ENCODE peak calls at places on chromosomes 12 and 14, in nine cellular contexts. G is DND-41, U is endothelial cell, A is mesothelial cell of epicardium, B is stomach, Q is tibial artery, M is adrenal gland, P is fibroblast of villous mesenchyme, V is neural progenitor cell. T is an unnamed sample.

GRCh38 chr14:67602995-67603545 is 3.0 kb upstream of the PIGH start:
- DNase-seq in V (no peak), Q (no peak), M (no peak), G (no peak), P (peak; percentile 14), B (no peak), U (no peak), A (no peak), T (no peak)

GRCh38 chr12:45131506-45131905 is 80.6 kb upstream of the DBX2 start:
- DNase-seq in B (no peak), U (no peak), M (no peak), P (no peak), Q (no peak), G (no peak), V (no peak), A (no peak), T (peak; percentile 8)

GRCh38 chr14:68789798-68790655 is 2.8 kb downstream of the ZFP36L1 start:
- DNase-seq in M (peak; percentile 35), U (no peak), A (no peak), V (peak; percentile 26), Q (no peak), G (no peak), B (peak; percentile 40), P (peak; percentile 52), T (peak; percentile 24)

GRCh38 chr12:59895161-59895785 is 299.4 kb downstream of the SLC16A7 start:
- DNase-seq in B (no peak), U (no peak), V (no peak), Q (no peak), A (no peak), G (no peak), P (no peak), M (no peak), T (no peak)

GRCh38 chr12:101875112-101875961 is 2.0 kb upstream of the DRAM1 start:
- DNase-seq in M (no peak), A (no peak), B (no peak), Q (no peak), V (no peak), G (no peak), U (no peak), P (peak; percentile 43), T (no peak)

GRCh38 chr14:77076118-77076631 is 21.9 kb upstream of the CIPC start:
- DNase-seq in U (peak; percentile 69), Q (peak; percentile 88), M (peak; percentile 72), V (peak; percentile 52), A (no peak), B (peak; percentile 58), P (peak; percentile 95), G (no peak), T (no peak)

GRCh38 chr12:94235894-94236293 is 87.5 kb downstream of the PLXNC1 start:
- DNase-seq in U (no peak), M (no peak), G (no peak), P (no peak), A (no peak), Q (no peak), V (no peak), B (no peak), T (no peak)

GRCh38 chr12:10553148-10553547 is 47.5 kb downstream of the EIF2S3B start:
- DNase-seq in A (no peak), P (no peak), V (no peak), G (no peak), M (no peak), U (no peak), B (no peak), Q (no peak), T (no peak)

GRCh38 chr12:109461846-109462766 is 15.0 kb downstream of the KCTD10 start:
- DNase-seq in B (peak; percentile 52), V (peak; percentile 16), G (no peak), P (peak; percentile 98), Q (peak; percentile 94), U (peak; percentile 51), M (peak; percentile 87), A (peak; percentile 49), T (peak; percentile 54)

GRCh38 chr14:76463105-76463504 is 87.2 kb downstream of the ESRRB start:
- DNase-seq in B (no peak), M (no peak), Q (no peak), V (no peak), G (no peak), A (no peak), P (peak; percentile 3), U (no peak), T (no peak)

GRCh38 chr14:68544150-68544892 is 248.5 kb downstream of the ZFP36L1 start:
- DNase-seq in A (no peak), U (no peak), M (peak; percentile 69), P (peak; percentile 95), B (peak; percentile 72), G (no peak), Q (peak; percentile 92), V (no peak), T (no peak)

GRCh38 chr12:96617178-96617577 is 127.8 kb downstream of the CFAP54 start:
- DNase-seq in M (no peak), V (no peak), P (no peak), Q (no peak), B (no peak), U (no peak), A (no peak), G (no peak), T (no peak)
- TF ChIP-seq CTCF in M (no peak), V (peak; percentile 41), P (peak; percentile 30), Q (no peak), B (no peak), U (no peak), A (peak; percentile 34), G (peak; percentile 44), T (no peak)

GRCh38 chr14:38389666-38390065 is 133.8 kb upstream of the CLEC14A start:
- DNase-seq in U (no peak), B (no peak), G (no peak), Q (no peak), P (peak; percentile 41), A (no peak), V (no peak), M (no peak), T (no peak)
- TF ChIP-seq CTCF in U (no peak), B (no peak), G (no peak), Q (no peak), P (no peak), A (no peak), V (no peak), M (no peak), T (no peak)

GRCh38 chr12:40971911-40972310 is 216.2 kb upstream of the PDZRN4 start:
- DNase-seq in V (no peak), M (no peak), P (no peak), U (no peak), B (no peak), G (no peak), Q (no peak), A (no peak), T (no peak)

GRCh38 chr12:40969796-40970195 is 218.3 kb upstream of the PDZRN4 start:
- DNase-seq in G (no peak), M (no peak), V (peak; percentile 8), Q (no peak), U (no peak), P (no peak), A (no peak), B (no peak), T (no peak)

DNA sequence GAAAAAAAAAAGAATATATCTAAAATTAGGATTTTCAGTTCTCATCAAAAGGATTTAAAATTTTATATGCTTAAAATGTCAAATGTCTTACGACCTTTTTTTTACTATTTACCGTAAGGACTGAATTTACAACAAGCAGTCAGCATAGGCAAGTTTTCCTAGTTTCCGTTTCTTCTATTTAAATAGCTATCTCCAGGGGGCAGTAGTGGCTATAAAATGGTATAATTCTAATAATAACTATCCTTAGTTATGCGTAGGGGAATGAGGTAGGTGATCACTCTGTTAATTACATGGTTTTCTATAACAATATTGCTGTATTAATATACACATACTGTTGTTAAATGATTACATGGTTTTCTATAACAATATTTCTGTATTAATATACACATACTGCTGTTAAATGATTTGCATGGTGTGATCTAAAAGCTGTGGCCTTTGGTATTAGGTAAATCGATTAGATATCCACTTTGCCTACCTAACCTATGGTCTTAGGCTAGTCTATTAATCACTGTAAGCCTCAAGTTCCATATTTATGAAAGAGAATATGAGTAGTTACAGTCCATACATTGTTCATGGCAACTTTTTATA is 217.7 kb upstream of the PDZRN4 start:
- DNase-seq in M (no peak), A (no peak), G (no peak), U (no peak), V (peak; percentile 26), P (no peak), B (no peak), Q (no peak), T (no peak)
- TF ChIP-seq CTCF in M (no peak), A (no peak), G (peak; percentile 22), U (peak; percentile 47), V (peak; percentile 51), P (no peak), B (no peak), Q (no peak), T (no peak)

GRCh38 chr12:13195244-13195643 is 1.3 kb upstream of the EMP1 start:
- DNase-seq in M (no peak), V (no peak), Q (no peak), A (no peak), P (no peak), B (no peak), G (no peak), U (no peak), T (no peak)

GRCh38 chr12:13192719-13193118 is 3.8 kb upstream of the EMP1 start:
- DNase-seq in V (no peak), G (no peak), Q (no peak), A (no peak), U (no peak), M (no peak), B (no peak), P (no peak), T (no peak)

GRCh38 chr12:13194462-13195110 is 1.9 kb upstream of the EMP1 start:
- DNase-seq in U (no peak), M (no peak), G (no peak), P (peak; percentile 92), V (no peak), Q (no peak), B (no peak), A (no peak), T (no peak)

GRCh38 chr12:13195848-13196301 is 651 bp upstream of the EMP1 start:
- DNase-seq in U (no peak), M (no peak), G (no peak), V (no peak), B (no peak), P (peak; percentile 55), Q (no peak), A (no peak), T (no peak)

DNA sequence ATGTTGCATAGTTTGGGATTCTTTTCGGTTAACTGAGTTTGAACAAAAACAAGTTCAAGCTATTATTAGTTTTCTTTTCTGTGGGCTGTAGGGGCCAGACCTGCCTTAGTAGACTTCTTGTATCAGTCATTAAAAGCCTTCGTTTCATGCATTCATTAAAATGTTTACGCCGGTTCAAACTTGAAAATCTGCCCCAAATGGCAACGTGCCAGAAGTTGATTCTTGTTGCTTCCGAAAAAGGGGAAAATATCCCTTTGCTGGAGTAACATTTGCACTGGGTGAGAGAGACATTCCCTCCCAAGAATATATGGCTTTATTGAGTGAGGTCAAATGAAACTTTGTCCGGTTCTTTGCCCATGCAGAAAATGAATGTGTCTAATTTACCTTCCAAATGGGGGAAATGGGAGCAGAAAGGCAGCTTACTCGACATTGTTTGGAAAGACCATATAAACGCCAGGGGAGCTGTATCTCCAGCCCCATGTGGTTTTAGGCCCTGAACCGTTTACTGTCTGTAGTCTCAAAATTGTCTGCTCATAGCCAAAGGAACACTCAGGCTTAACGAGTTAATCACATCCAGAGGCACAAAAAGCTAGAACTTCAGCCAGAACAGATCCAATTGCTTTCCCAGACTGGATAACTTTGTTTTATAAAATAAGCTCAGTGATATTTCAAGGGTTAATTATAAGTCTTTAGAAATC is 3.0 kb upstream of the EMP1 start:
- DNase-seq in B (no peak), P (no peak), V (no peak), G (no peak), A (no peak), M (no peak), Q (no peak), U (no peak), T (no peak)
- TF ChIP-seq CTCF in B (no peak), P (no peak), V (no peak), G (no peak), A (no peak), M (no peak), Q (no peak), U (no peak), T (no peak)

T was measured in Calu3.